ENCODE peak calls at places on chromosomes 16 and 17, in four cellular contexts. V is mesendoderm, P is H9, D is IMR-90. Z is an unnamed sample.

GRCh38 chr17:81923302-81924260 is 4.0 kb downstream of the MAFG start:
- DNase-seq in V (peak), P (peak), D (peak), Z (no peak)

GRCh38 chr16:86523166-86523740 is 12.9 kb downstream of the FOXF1 start:
- DNase-seq in V (no peak), P (no peak), D (no peak), Z (no peak)

GRCh38 chr17:77233127-77233526 is 92.4 kb downstream of the SEC14L1 start:
- DNase-seq in V (no peak), P (no peak), D (no peak), Z (no peak)

GRCh38 chr16:22191966-22192260 is 14.2 kb upstream of the EEF2K start:
- DNase-seq in V (no peak), P (no peak), D (peak), Z (no peak)

GRCh38 chr17:65529761-65530157 is 31.7 kb downstream of the AXIN2 start:
- DNase-seq in V (no peak), P (no peak), D (no peak), Z (no peak)

GRCh38 chr16:73713817-73714495 is 582.7 kb upstream of the PSMD7 start:
- DNase-seq in V (peak), P (peak), D (peak), Z (no peak)

GRCh38 chr17:42027961-42028790 is 8.3 kb downstream of the NKIRAS2 start:
- DNase-seq in V (peak), P (peak), D (no peak), Z (no peak)

GRCh38 chr17:19756551-19756950 is 8.5 kb upstream of the ALDH3A1 start:
- DNase-seq in V (no peak), P (no peak), D (no peak), Z (no peak)

GRCh38 chr16:88442811-88443576 is 10.1 kb upstream of the ZFPM1 start:
- DNase-seq in V (peak), P (peak), D (peak), Z (peak)

GRCh38 chr17:13420294-13421277 is 181.1 kb downstream of the HS3ST3A1 start:
- DNase-seq in V (no peak), P (no peak), D (peak), Z (no peak)

GRCh38 chr16:80899804-80900592 is 95.6 kb upstream of the CDYL2 start:
- DNase-seq in V (no peak), P (no peak), D (peak), Z (no peak)

GRCh38 chr17:19386276-19386863 is 620 bp downstream of the MFAP4 start:
- DNase-seq in V (peak), P (no peak), D (peak), Z (no peak)

GRCh38 chr17:67215991-67216421 is 29.0 kb downstream of the HELZ start:
- DNase-seq in V (no peak), P (no peak), D (no peak), Z (no peak)

GRCh38 chr17:76872221-76872873 is 4.1 kb downstream of the MGAT5B start:
- DNase-seq in V (no peak), P (no peak), D (peak), Z (no peak)

GRCh38 chr17:63833026-63833740 is 5.7 kb upstream of the FTSJ3 start:
- DNase-seq in V (no peak), P (no peak), D (no peak), Z (no peak)

GRCh38 chr17:78133971-78134898 is 3.7 kb downstream of the TMC8 start:
- DNase-seq in V (peak), P (peak), D (peak), Z (peak)

GRCh38 chr16:88381820-88382451 is 823 bp upstream of the ZNF469 start:
- DNase-seq in V (no peak), P (peak), D (no peak), Z (no peak)

GRCh38 chr17:38544839-38545209 is 60.9 kb downstream of the SRCIN1 start:
- DNase-seq in V (no peak), P (peak), D (no peak), Z (no peak)

GRCh38 chr16:52182840-52183239 is 364.1 kb downstream of the TOX3 start:
- DNase-seq in V (no peak), P (no peak), D (no peak), Z (no peak)

GRCh38 chr16:86882586-86883280 is 304.4 kb downstream of the FOXL1 start:
- DNase-seq in V (no peak), P (no peak), D (peak), Z (no peak)

GRCh38 chr17:73749337-73749807 is 105.1 kb upstream of the SDK2 start:
- DNase-seq in V (no peak), P (no peak), D (no peak), Z (no peak)

GRCh38 chr16:70695351-70696070 is 9.7 kb upstream of the MTSS2 start:
- DNase-seq in V (peak), P (no peak), D (no peak), Z (no peak)

GRCh38 chr17:278055-279028 is 74.3 kb downstream of the RPH3AL start:
- DNase-seq in V (no peak), P (no peak), D (no peak), Z (no peak)

GRCh38 chr17:19010729-19011505 is 6.4 kb upstream of the FAM83G start:
- DNase-seq in V (peak), P (no peak), D (no peak), Z (no peak)

GRCh38 chr17:74274060-74274702 is at the start of gene DNAI2:
- DNase-seq in V (peak), P (peak), D (no peak), Z (no peak)

GRCh38 chr17:58335779-58336455 is 7.3 kb upstream of the TSPOAP1 start:
- DNase-seq in V (peak), P (no peak), D (no peak), Z (no peak)

DNA sequence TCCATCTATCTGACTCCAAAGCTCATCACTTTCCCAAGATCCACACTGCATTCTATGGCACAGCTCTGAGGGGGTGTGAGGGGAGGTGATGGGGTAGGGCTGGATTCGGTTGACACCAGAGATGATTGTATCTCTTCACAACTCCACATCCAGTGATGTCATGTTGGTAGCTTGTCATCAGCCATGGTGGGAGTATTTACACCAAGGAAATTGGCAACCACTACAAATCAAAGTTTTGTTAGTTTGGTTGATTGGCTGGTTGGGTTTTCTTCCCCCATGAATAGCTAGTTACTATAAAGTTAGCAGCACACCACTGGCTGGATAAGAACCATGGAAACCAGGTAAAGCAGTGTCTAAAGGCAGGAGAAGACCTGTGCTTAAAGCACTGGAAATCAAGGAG is 15.0 kb downstream of the SLC46A1 start:
- DNase-seq in V (no peak), P (no peak), D (no peak), Z (no peak)
- H2BK120ac ChIP-seq in V (no peak), P (no peak), D (no peak), Z (no peak)

DNA sequence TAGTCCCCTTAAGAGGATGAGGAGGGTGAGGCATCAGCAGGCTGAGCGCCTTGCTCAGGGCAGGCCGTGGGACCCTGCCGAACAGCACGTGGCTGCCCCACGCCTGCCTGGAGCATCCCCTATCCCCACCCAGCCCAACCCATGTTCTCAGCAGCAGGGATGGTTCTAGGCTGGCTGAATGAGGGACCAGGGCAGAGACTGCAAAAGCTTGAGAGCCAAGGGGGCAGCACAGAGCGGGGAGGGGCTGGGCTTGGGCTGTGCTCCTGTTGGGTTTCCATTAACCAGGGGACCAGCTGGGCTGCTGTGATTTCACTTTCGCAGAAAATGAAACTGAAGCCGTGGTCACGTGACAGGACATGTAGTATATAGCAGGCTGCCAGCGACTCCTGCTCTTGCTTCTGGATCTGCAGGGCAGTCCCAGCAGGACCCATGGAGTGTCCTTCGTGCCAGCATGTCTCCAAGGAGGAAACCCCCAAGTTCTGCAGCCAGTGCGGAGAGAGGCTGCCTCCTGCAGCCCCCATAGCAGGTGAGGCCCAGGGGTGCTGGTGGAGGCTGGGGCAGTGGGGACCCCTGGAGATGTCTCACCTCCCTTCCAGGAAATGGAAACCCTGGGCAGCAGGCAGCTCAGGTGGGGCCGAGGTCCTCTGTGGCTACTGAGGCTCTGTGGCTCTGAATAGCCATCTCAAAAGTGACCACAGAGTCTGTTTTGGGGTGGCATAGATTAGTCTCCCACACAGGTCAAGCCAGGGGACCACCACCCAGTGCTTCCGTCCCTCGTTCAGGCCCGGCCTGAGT is 2.8 kb downstream of the RNF213 start:
- DNase-seq in V (peak), P (peak), D (peak), Z (no peak)
- H3K23ac ChIP-seq in V (peak), P (no peak), D (no peak), Z (peak)

GRCh38 chr16:67015317-67015731 is 13.6 kb upstream of the CBFB start:
- DNase-seq in V (no peak), P (no peak), D (no peak), Z (no peak)

GRCh38 chr16:67013823-67014640 is 14.9 kb upstream of the CBFB start:
- DNase-seq in V (peak), P (peak), D (peak), Z (peak)

GRCh38 chr16:67011274-67011673 is 17.7 kb upstream of the CBFB start:
- DNase-seq in V (no peak), P (no peak), D (no peak), Z (no peak)

GRCh38 chr16:67014641-67015315 is 14.2 kb upstream of the CBFB start:
- DNase-seq in V (no peak), P (no peak), D (no peak), Z (no peak)

DNA sequence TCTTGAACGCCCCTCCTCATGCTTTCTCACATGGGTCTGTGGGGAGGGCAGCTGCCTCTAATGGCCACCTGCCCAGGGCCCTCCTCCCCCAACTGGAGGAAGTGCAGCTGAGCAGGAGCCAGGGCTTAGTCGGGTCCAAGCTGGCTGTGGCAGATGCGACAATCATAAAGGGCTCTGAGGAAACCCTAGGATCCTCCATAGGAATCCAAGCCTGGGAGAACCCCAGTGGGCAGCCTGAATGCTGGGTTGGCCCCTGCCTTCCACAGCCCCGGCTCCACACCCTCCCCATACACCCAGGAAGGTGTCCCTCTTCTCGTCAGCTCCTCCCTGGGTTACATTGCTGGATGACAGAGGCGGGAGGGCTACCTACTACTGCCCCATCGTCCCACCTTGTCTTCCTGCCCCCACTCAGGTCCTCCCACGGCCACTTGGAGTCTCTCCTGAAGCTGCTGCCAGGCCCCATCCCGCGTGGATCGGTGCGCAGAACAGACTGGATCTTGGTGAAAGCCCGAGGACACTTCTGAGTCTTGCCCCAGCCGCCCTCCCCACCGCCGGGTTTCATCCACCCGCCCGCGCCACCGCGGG is 15.6 kb upstream of the CBFB start:
- DNase-seq in V (no peak), P (no peak), D (no peak), Z (no peak)
- H2BK15ac ChIP-seq in V (no peak), P (no peak), D (no peak), Z (peak)

GRCh38 chr17:75535871-75536270 is 10.4 kb downstream of the LLGL2 start:
- DNase-seq in V (no peak), P (no peak), D (no peak), Z (no peak)
- H2BK120ac ChIP-seq in V (no peak), P (no peak), D (no peak), Z (no peak)

GRCh38 chr17:48753794-48754499 is 25.4 kb upstream of the HOXB13 start:
- DNase-seq in V (no peak), P (no peak), D (no peak), Z (no peak)

GRCh38 chr17:48751172-48751571 is 22.6 kb upstream of the HOXB13 start:
- DNase-seq in V (no peak), P (no peak), D (no peak), Z (no peak)

GRCh38 chr17:48749621-48750553 is 21.3 kb upstream of the HOXB13 start:
- DNase-seq in V (peak), P (peak), D (no peak), Z (no peak)

GRCh38 chr17:48752399-48753288 is 24.1 kb upstream of the HOXB13 start:
- DNase-seq in V (no peak), P (peak), D (no peak), Z (no peak)

GRCh38 chr17:48751733-48752398 is 23.3 kb upstream of the HOXB13 start:
- DNase-seq in V (no peak), P (no peak), D (no peak), Z (no peak)
- H3K23ac ChIP-seq in V (peak), P (no peak), D (peak), Z (no peak)

DNA sequence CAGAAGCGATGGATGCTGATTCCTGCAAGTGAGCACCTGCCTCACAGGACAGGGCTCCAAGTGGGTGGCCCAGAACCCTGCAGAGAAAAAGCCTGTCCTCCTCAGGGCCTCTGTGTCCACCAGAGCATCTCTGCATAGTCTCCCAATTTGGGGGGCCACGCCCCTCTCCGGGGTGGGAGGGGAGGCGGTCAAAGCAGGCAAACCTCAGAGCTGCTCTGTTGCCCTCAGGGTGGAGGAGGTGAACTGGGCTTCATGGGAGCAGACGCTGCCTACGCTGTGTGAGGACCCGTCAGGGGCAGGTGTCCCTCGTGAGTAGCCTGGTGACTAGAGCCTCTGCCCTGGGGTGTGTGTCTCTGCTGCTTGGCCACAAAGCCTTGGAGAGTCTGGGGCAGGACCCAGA is 19.3 kb downstream of the TRPV2 start:
- DNase-seq in V (no peak), P (peak), D (no peak), Z (no peak)
- H2BK15ac ChIP-seq in V (no peak), P (no peak), D (no peak), Z (peak)

DNA sequence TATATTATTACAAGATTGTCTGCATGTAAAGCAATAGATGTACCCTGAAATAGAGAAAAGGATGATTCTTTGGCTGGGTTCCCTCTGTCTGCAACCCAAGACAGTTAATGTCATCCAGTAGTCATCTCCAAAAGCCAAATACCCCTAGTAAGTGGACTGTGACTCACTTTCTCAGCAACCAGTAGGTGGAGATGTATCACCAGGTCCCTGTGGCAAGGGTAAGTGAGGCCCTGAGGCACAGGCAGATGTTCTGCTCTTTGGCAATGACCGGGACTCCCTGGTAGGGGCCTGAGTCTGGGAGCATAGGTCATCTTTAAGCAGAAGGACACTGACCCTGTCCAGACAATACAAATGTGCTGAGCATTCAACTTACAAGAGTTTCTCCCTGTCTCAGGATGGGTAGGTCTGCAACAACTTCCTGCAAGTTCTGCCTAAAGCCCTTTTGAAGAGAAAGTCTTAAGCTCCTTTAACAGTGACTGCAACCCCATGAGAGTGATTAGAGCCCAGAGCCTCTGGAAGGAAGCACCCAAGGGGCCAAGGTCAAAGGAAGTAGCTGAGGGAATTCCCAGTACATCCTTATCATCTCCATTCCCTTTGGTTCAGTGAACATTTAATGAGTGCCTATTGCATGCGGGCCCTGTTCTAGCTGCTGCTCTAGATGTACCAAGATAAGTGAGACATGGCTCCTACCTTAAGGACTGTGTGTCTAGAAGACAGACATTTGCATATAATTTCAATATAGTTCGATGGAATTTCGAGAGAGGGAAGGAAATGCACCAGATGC is 31.9 kb downstream of the PMP22 start:
- DNase-seq in V (peak), P (peak), D (peak), Z (no peak)
- H2BK120ac ChIP-seq in V (no peak), P (no peak), D (no peak), Z (no peak)

Z was measured in neuronal stem cell.